ENCODE peak calls at places on chromosomes 7 and 10, in four cellular contexts. One of them, this sample, is unnamed.

GRCh38 chr7:159019111-159019510 is 125.6 kb downstream of the VIPR2 start:
- DNase-seq in fibroblast of lung: no peak
- DNase-seq in PC-3: peak
- DNase-seq in dorsolateral prefrontal cortex: no peak
- DNase-seq in this sample: no peak

GRCh38 chr7:46713868-46714596 is 793.0 kb upstream of the IGFBP3 start:
- DNase-seq in fibroblast of lung: no peak
- DNase-seq in PC-3: no peak
- DNase-seq in dorsolateral prefrontal cortex: no peak
- DNase-seq in this sample: peak

GRCh38 chr10:28679941-28680752 is 2.8 kb downstream of the BAMBI start:
- DNase-seq in fibroblast of lung: no peak
- DNase-seq in PC-3: peak
- DNase-seq in dorsolateral prefrontal cortex: no peak
- DNase-seq in this sample: no peak

GRCh38 chr10:61855771-61856170 is 45.7 kb upstream of the ARID5B start:
- DNase-seq in fibroblast of lung: no peak
- DNase-seq in PC-3: no peak
- DNase-seq in dorsolateral prefrontal cortex: no peak
- DNase-seq in this sample: no peak

GRCh38 chr7:112788778-112789343 is 1.3 kb downstream of the TMEM168 start:
- DNase-seq in fibroblast of lung: no peak
- DNase-seq in PC-3: no peak
- DNase-seq in dorsolateral prefrontal cortex: no peak
- DNase-seq in this sample: no peak

GRCh38 chr10:27745380-27745718 is 270 bp downstream of the MKX start:
- DNase-seq in fibroblast of lung: no peak
- DNase-seq in PC-3: no peak
- DNase-seq in dorsolateral prefrontal cortex: no peak
- DNase-seq in this sample: no peak

GRCh38 chr10:97714401-97715258 is 1.1 kb downstream of the MARVELD1 start:
- DNase-seq in fibroblast of lung: peak
- DNase-seq in PC-3: peak
- DNase-seq in dorsolateral prefrontal cortex: peak
- DNase-seq in this sample: peak

GRCh38 chr10:80530251-80530650 is 7.5 kb upstream of the SH2D4B start:
- DNase-seq in fibroblast of lung: peak
- DNase-seq in PC-3: no peak
- DNase-seq in dorsolateral prefrontal cortex: no peak
- DNase-seq in this sample: peak

GRCh38 chr7:49297958-49298357 is 373.6 kb downstream of the CDC14C start:
- DNase-seq in fibroblast of lung: no peak
- DNase-seq in PC-3: no peak
- DNase-seq in dorsolateral prefrontal cortex: no peak
- DNase-seq in this sample: no peak

GRCh38 chr7:99129001-99129400 is 14.9 kb downstream of the SMURF1 start:
- DNase-seq in fibroblast of lung: no peak
- DNase-seq in PC-3: no peak
- DNase-seq in dorsolateral prefrontal cortex: no peak
- DNase-seq in this sample: no peak

GRCh38 chr7:99127636-99128035 is 16.3 kb downstream of the SMURF1 start:
- DNase-seq in fibroblast of lung: peak
- DNase-seq in PC-3: peak
- DNase-seq in dorsolateral prefrontal cortex: no peak
- DNase-seq in this sample: no peak

GRCh38 chr7:99128076-99128950 is 15.6 kb downstream of the SMURF1 start:
- DNase-seq in fibroblast of lung: no peak
- DNase-seq in PC-3: peak
- DNase-seq in dorsolateral prefrontal cortex: no peak
- DNase-seq in this sample: peak

GRCh38 chr7:99131290-99131689 is 12.6 kb downstream of the SMURF1 start:
- DNase-seq in fibroblast of lung: no peak
- DNase-seq in PC-3: no peak
- DNase-seq in dorsolateral prefrontal cortex: no peak
- DNase-seq in this sample: no peak

DNA sequence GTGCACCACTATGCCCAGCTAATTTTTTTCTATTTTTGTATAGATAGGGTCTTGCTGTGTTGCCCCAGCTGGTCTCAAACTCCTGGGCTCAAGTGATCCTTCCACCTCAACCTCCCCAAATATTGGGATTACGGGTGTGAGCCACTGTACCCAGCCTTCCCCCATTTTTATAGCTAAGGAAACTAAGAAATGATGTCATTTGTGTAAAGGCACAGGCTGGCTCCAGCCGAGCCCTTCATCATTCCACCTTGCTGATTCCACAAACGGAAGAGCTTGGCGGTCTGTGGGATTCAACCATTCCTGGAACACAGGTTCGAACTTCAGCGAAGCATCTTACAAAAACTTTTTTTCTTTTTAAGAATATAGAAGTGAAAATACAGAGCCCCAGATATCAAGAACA is 14.4 kb downstream of the SMURF1 start:
- DNase-seq in fibroblast of lung: no peak
- DNase-seq in PC-3: no peak
- DNase-seq in dorsolateral prefrontal cortex: no peak
- DNase-seq in this sample: no peak
- H3K27ac ChIP-seq in fibroblast of lung: no peak
- H3K27ac ChIP-seq in PC-3: peak
- H3K27ac ChIP-seq in dorsolateral prefrontal cortex: peak
- H3K27ac ChIP-seq in this sample: no peak

GRCh38 chr10:50624154-50624865 is 554 bp upstream of the SGMS1 start:
- DNase-seq in fibroblast of lung: peak
- DNase-seq in PC-3: peak
- DNase-seq in dorsolateral prefrontal cortex: peak
- DNase-seq in this sample: peak
- TF ChIP-seq CTCF in fibroblast of lung: no peak
- TF ChIP-seq CTCF in PC-3: no peak
- TF ChIP-seq CTCF in dorsolateral prefrontal cortex: no peak
- TF ChIP-seq CTCF in this sample: no peak

GRCh38 chr7:130867581-130868136 is 133.7 kb upstream of the KLF14 start:
- DNase-seq in fibroblast of lung: no peak
- DNase-seq in PC-3: no peak
- DNase-seq in dorsolateral prefrontal cortex: no peak
- DNase-seq in this sample: no peak
- H3K27ac ChIP-seq in fibroblast of lung: no peak
- H3K27ac ChIP-seq in PC-3: no peak
- H3K27ac ChIP-seq in dorsolateral prefrontal cortex: no peak
- H3K27ac ChIP-seq in this sample: no peak

DNA sequence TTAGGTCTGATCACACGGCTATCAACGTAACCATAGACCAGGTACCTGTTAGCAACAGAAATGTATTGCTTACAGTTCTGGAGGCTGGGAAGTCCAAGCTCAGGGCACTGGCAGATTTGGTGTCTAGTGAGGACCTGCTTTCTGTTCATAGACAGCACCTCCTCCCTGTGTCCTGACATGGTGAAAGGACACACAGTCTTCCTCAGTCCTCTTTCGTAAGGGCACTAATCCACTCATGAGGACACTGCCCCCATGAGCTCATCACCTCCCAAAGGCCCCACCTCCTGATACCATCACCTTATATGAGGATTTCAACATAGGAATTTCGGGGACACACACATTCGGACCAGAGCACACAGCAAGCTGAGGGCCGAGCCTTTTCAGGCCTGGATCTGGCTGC is 71.4 kb upstream of the BTBD16 start:
- DNase-seq in fibroblast of lung: no peak
- DNase-seq in PC-3: no peak
- DNase-seq in dorsolateral prefrontal cortex: no peak
- DNase-seq in this sample: no peak
- TF ChIP-seq CTCF in fibroblast of lung: no peak
- TF ChIP-seq CTCF in PC-3: no peak
- TF ChIP-seq CTCF in dorsolateral prefrontal cortex: no peak
- TF ChIP-seq CTCF in this sample: no peak

GRCh38 chr7:42099076-42099836 is 137.8 kb downstream of the GLI3 start:
- DNase-seq in fibroblast of lung: no peak
- DNase-seq in PC-3: peak
- DNase-seq in dorsolateral prefrontal cortex: no peak
- DNase-seq in this sample: no peak
- H3K27ac ChIP-seq in fibroblast of lung: peak
- H3K27ac ChIP-seq in PC-3: peak
- H3K27ac ChIP-seq in dorsolateral prefrontal cortex: no peak
- H3K27ac ChIP-seq in this sample: no peak

GRCh38 chr10:70920519-70920918 is 32.2 kb upstream of the PCBD1 start:
- DNase-seq in fibroblast of lung: no peak
- DNase-seq in PC-3: peak
- DNase-seq in dorsolateral prefrontal cortex: no peak
- DNase-seq in this sample: no peak
- TF ChIP-seq CTCF in fibroblast of lung: no peak
- TF ChIP-seq CTCF in PC-3: peak
- TF ChIP-seq CTCF in dorsolateral prefrontal cortex: no peak
- TF ChIP-seq CTCF in this sample: no peak

DNA sequence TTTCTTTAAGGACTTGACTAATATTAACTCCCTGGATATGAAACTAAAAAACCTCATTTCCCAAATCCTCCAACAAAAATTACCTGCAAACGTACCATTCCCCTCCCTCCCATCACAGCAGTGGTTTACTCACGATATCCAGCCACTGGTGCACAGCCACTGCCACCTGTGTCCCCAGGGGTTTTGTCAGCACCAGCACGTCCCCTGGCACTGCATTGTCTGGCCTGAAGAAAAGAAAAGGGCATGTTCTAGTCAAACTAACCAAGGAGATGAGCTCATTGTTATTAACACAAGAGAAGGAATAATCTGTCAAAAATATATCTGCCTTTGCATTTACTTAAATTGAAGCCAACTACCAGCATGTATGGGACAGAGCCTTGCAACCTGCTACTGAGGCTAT is 18.5 kb downstream of the SEPHS1 start:
- DNase-seq in fibroblast of lung: no peak
- DNase-seq in PC-3: no peak
- DNase-seq in dorsolateral prefrontal cortex: no peak
- DNase-seq in this sample: no peak
- H3K27ac ChIP-seq in fibroblast of lung: no peak
- H3K27ac ChIP-seq in PC-3: no peak
- H3K27ac ChIP-seq in dorsolateral prefrontal cortex: no peak
- H3K27ac ChIP-seq in this sample: no peak

GRCh38 chr7:44883961-44884360 is 1.4 kb downstream of the PURB start:
- DNase-seq in fibroblast of lung: no peak
- DNase-seq in PC-3: no peak
- DNase-seq in dorsolateral prefrontal cortex: no peak
- DNase-seq in this sample: no peak

GRCh38 chr7:44887293-44887692 is 2.0 kb upstream of the PURB start:
- DNase-seq in fibroblast of lung: no peak
- DNase-seq in PC-3: no peak
- DNase-seq in dorsolateral prefrontal cortex: no peak
- DNase-seq in this sample: no peak

GRCh38 chr7:44882899-44883298 is 2.4 kb downstream of the PURB start:
- DNase-seq in fibroblast of lung: peak
- DNase-seq in PC-3: peak
- DNase-seq in dorsolateral prefrontal cortex: no peak
- DNase-seq in this sample: no peak

GRCh38 chr7:44885394-44886317 is at the start of gene PURB:
- DNase-seq in fibroblast of lung: peak
- DNase-seq in PC-3: peak
- DNase-seq in dorsolateral prefrontal cortex: peak
- DNase-seq in this sample: peak

DNA sequence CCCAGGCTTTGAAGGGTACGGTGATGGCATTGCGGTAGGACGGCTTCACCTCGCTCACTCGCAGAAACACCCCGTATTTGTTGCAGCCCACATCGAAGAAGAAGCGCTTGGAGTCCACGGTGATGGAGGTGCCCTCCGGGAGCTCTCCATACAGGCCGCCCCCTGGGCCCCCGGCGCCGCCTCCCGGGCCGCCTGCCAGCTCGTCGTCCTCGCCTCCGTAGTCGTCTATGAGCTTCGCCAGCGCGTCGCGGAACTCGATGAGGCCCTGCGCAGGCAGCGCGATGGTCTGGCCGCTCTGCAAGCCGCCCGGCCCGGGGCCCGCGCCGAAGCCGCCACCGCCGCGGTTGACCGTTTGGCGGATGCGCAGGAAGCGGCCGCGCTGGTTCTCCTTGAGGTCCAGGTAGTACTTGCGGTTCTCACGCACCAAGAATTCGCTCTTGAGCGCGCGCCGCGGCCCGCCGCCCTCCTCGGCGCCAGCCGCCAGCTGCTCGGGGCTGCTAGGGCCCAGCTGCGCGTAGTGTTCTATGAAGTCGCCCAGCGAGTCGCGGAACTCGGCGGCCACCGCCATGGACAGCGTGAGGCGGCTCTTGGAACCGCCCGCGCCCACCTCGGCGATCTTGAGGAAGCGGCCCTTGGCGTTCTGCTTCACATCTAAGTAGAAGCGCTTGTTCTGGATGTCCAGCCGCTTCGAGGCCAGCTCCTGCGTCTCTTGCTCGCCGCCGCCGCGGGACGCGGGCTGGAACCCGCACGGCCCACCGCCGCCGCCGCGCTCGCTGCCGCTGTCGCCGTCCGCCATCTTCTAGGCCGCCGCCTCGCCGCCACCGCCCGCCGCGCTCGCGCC is 557 bp downstream of the PURB start:
- DNase-seq in fibroblast of lung: peak
- DNase-seq in PC-3: peak
- DNase-seq in dorsolateral prefrontal cortex: peak
- DNase-seq in this sample: peak
- TF ChIP-seq CTCF in fibroblast of lung: no peak
- TF ChIP-seq CTCF in PC-3: no peak
- TF ChIP-seq CTCF in dorsolateral prefrontal cortex: no peak
- TF ChIP-seq CTCF in this sample: no peak

DNA sequence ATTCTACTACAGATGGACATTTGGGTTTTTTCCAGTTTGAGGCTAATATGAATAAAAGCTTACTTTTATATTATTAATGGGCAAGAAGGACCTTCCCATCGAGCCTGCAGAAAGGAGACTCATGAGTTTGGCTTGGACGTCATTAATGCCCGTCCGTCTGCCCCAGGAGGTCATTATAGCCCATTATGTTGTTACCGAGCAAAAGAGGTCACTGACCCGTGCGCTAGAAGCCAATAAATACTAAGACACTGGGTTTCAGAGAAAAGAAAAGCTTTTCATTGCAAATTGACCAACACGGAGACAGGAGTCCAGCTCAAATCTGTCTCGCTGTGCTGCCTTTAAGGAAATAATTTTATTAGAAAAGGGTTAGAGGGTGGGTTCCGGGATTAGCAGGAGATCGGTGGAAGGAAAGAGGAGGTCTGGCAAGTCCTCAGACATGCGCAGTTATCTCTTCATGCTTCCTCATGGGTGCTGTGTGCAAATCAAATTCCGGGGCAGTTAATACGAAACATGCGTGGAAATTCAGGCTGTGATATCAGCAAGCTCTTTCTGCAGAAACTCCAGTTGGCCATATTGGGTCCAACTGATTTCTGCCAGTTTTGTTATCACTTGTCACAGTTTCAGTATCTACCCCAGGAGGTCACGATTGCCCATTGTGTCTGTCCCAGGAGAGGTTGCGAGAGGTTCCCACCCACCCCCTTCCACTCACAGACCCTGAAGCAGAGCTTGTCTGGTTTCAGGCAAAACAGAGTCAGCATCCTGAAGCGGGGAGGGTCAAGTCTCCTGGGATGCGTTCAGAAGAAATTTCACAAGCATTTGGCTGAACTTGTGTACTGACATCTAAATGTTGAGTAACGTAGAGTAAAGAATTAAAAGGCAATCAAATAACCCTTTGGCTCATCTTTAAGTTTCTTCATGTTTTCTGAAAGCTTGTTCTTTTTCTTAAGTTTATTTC is 1.1 kb upstream of the GALNTL5 start:
- DNase-seq in fibroblast of lung: no peak
- DNase-seq in PC-3: no peak
- DNase-seq in dorsolateral prefrontal cortex: no peak
- DNase-seq in this sample: no peak
- H3K27ac ChIP-seq in fibroblast of lung: no peak
- H3K27ac ChIP-seq in PC-3: no peak
- H3K27ac ChIP-seq in dorsolateral prefrontal cortex: no peak
- H3K27ac ChIP-seq in this sample: no peak